ENCODE peak calls at places on chromosomes 3 and 15, in six cellular contexts. H is heart left ventricle, W is ovary, L is transverse colon, F is prostate gland, Y is HCT116. S is an unnamed sample.

GRCh38 chr3:94686208-94686607 is 623.3 kb downstream of the NSUN3 start:
- DNase-seq in H (no peak), W (no peak), L (no peak), F (no peak), Y (no peak), S (no peak)

GRCh38 chr15:90814193-90814811 is 54.1 kb upstream of the FURIN start:
- DNase-seq in H (no peak), W (no peak), L (no peak), F (no peak), Y (no peak), S (no peak)

GRCh38 chr15:38647683-38648082 is 83.1 kb upstream of the RASGRP1 start:
- DNase-seq in H (no peak), W (no peak), L (no peak), F (peak; percentile 24), Y (peak; percentile 8), S (no peak)

GRCh38 chr3:82050382-82050781 is 288.9 kb upstream of the GBE1 start:
- DNase-seq in H (no peak), W (no peak), L (no peak), F (no peak), Y (no peak), S (no peak)

GRCh38 chr3:78912687-78913086 is 855.1 kb downstream of the ROBO1 start:
- DNase-seq in H (no peak), W (no peak), L (no peak), F (no peak), Y (no peak), S (no peak)

GRCh38 chr15:93418566-93418965 is 329.6 kb upstream of the RGMA start:
- DNase-seq in H (no peak), W (no peak), L (no peak), F (no peak), Y (no peak), S (no peak)

GRCh38 chr3:118949113-118949760 is 85.4 kb downstream of the IGSF11 start:
- DNase-seq in H (no peak), W (no peak), L (no peak), F (no peak), Y (no peak), S (no peak)

GRCh38 chr3:12916159-12916558 is 74.8 kb upstream of the RPL32 start:
- DNase-seq in H (no peak), W (no peak), L (peak; percentile 20), F (no peak), Y (no peak), S (no peak)

GRCh38 chr3:126367316-126367805 is 10.2 kb upstream of the KLF15 start:
- DNase-seq in H (no peak), W (no peak), L (no peak), F (no peak), Y (no peak), S (no peak)

GRCh38 chr3:99287876-99288275 is 350.5 kb upstream of the COL8A1 start:
- DNase-seq in H (no peak), W (no peak), L (no peak), F (no peak), Y (no peak), S (no peak)

GRCh38 chr3:173725507-173725906 is 328.0 kb downstream of the NLGN1 start:
- DNase-seq in H (no peak), W (no peak), L (no peak), F (no peak), Y (no peak), S (no peak)

GRCh38 chr3:172550347-172550943 is 27.2 kb upstream of the TNFSF10 start:
- DNase-seq in H (no peak), W (no peak), L (no peak), F (no peak), Y (peak; percentile 69), S (peak; percentile 81)

GRCh38 chr3:132629928-132630327 is 29.7 kb downstream of the ACAD11 start:
- DNase-seq in H (no peak), W (no peak), L (no peak), F (no peak), Y (no peak), S (no peak)

GRCh38 chr3:152281032-152281713 is 12.4 kb downstream of the MBNL1 start:
- DNase-seq in H (no peak), W (no peak), L (no peak), F (no peak), Y (no peak), S (no peak)

GRCh38 chr3:177838951-177839350 is 641.7 kb upstream of the TBL1XR1 start:
- DNase-seq in H (no peak), W (no peak), L (no peak), F (no peak), Y (no peak), S (no peak)

GRCh38 chr3:33044676-33045075 is 52.3 kb downstream of the GLB1 start:
- DNase-seq in H (no peak), W (no peak), L (no peak), F (no peak), Y (no peak), S (no peak)

GRCh38 chr3:128488636-128488994 is 4.4 kb downstream of the GATA2 start:
- DNase-seq in H (no peak), W (no peak), L (no peak), F (no peak), Y (no peak), S (peak; percentile 80)

GRCh38 chr3:165854696-165855095 is 17.5 kb upstream of the BCHE start:
- DNase-seq in H (no peak), W (no peak), L (no peak), F (no peak), Y (no peak), S (peak; percentile 16)

GRCh38 chr15:74768771-74769342 is 13.0 kb upstream of the CSK start:
- DNase-seq in H (peak; percentile 57), W (peak; percentile 67), L (peak; percentile 66), F (peak; percentile 57), Y (peak; percentile 42), S (peak; percentile 77)

GRCh38 chr3:4993276-4994143 is 14.3 kb downstream of the BHLHE40 start:
- DNase-seq in H (no peak), W (no peak), L (no peak), F (no peak), Y (no peak), S (no peak)

GRCh38 chr3:11276901-11277300 is 4.7 kb downstream of the ATG7 start:
- DNase-seq in H (no peak), W (no peak), L (no peak), F (no peak), Y (no peak), S (no peak)

GRCh38 chr15:92322566-92323355 is 70.9 kb upstream of the ST8SIA2 start:
- DNase-seq in H (no peak), W (no peak), L (no peak), F (no peak), Y (no peak), S (no peak)

DNA sequence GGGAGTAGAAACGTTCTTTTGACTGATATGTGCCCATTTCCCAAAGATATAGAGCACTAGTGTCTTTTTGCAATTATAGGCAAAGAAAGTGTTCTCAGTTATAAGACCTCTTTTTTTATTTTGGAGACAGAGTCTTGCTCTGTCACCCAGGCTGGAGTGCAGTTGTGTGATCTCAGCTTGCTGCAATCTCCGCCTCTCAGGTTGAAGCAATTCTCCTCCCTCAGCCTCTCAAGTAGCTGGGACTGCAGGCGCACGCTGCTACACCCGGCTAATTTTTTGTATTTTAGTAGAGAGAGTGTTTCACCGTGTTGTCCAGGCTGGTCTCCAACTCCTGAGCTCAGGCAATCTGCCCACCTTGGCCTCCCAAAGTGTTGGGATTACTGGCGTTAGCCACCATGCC is 20.7 kb upstream of the ZNF639 start:
- DNase-seq in H (no peak), W (no peak), L (no peak), F (no peak), Y (no peak), S (no peak)
- TF ChIP-seq POLR2A in H (no peak), W (no peak), L (no peak), F (no peak), Y (no peak), S (no peak)

DNA sequence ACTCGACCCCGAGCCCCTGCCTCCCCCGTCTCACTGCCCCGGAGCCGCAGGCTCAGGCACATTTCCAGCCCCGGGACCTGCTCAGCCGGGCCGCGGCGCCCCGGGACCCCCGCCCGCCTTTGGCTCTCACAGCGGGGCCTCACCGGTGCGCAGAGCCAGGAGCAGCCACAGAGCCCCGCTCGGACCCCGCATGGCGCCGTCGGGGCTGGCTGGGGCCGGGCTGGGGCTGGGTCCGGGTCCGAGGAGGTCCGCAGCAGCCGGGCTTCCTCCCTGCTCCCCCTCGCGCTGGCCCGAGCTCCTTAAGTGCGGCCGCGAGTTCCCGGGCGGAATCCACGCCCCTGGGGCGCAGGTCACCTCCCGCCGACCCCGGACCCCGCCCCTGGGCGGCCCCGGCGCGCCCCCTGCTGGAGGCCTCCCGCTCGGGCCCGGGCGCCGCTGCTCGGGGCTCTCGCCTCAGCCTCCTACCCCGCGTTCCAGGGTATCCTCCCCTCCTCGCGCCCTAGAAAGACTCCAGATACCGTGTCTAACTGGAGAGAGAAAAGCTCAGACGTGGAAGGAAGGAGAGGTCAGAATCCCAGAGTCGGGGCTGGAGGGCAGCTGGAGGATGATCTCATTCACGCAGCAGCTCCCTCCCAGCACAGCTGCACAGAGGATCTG is at the start of gene MELTF:
- DNase-seq in H (peak; percentile 47), W (peak; percentile 69), L (peak; percentile 72), F (no peak), Y (no peak), S (peak; percentile 87)
- TF ChIP-seq POLR2A in H (no peak), W (no peak), L (no peak), F (no peak), Y (no peak), S (no peak)

GRCh38 chr15:78929536-78930264 is 15.1 kb downstream of the CTSH start:
- DNase-seq in H (no peak), W (peak; percentile 31), L (no peak), F (peak; percentile 47), Y (no peak), S (no peak)
- TF ChIP-seq POLR2A in H (no peak), W (no peak), L (no peak), F (no peak), Y (no peak), S (no peak)

DNA sequence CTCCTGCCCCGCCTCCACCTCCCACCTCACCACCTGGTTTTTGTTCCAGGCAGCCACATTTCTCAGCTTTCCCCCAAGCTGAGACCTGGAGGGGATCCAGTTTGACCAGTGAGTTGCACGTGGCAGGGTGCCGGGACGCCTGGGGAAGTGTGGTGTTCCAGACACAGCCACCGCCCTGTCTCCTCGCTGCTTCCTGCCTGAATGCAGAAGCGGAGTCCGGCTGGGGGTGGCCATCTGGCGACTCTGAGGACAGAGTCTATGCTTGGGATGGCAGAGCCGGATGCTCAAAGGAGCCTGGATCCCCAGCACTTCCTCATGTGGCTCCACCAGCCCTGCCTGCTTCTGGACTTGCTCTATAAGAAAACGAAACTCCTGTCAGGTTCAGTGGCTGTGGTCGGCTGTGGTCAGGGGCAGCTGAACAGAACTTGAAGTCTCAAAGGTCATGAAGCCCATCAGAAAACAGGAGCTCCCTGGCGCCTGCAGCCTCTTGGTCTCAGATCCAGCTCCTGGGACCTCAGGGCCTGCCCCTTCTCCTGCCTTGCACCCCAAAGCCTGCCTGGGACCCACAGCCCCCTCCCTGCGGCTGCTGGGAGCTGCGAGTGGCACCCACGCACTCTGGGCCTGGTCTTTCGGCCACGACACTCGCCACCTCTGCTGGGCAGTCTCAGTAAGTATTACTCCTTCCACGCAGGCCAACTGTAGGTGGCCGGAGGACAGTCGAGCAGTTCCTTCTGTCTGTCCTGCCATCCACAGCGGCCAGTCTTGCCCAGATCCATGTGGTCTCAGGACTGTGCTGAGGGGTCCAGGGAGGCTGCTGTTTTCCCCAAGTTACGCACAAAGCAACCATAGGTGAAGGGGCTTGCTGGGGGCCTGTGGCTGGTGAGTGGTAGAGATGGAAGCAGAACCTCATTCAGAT is 112.8 kb upstream of the MEF2A start:
- DNase-seq in H (peak; percentile 94), W (peak; percentile 65), L (peak; percentile 67), F (no peak), Y (no peak), S (no peak)
- TF ChIP-seq POLR2A in H (no peak), W (no peak), L (peak; percentile 23), F (no peak), Y (no peak), S (no peak)

S was measured in erythroblast.